ENCODE peak calls at places on chromosomes 1 and 21, in five cellular contexts. B is CD8-positive, alpha-beta T cell; O is psoas muscle; Z is gastrocnemius medialis; X is iPS DF 6.9. T is an unnamed sample.

GRCh38 chr1:201568859-201569294 is 29.9 kb downstream of the NAV1 start:
- DNase-seq in B (no peak), O (no peak), Z (no peak), X (no peak), T (no peak)

GRCh38 chr1:154453577-154454352 is 48.3 kb upstream of the TDRD10 start:
- DNase-seq in B (no peak), O (no peak), Z (no peak), X (no peak), T (no peak)

GRCh38 chr1:216502528-216503162 is 79.4 kb upstream of the USH2A start:
- DNase-seq in B (no peak), O (no peak), Z (no peak), X (peak), T (no peak)

GRCh38 chr21:29105218-29105617 is 25.2 kb upstream of the MAP3K7CL start:
- DNase-seq in B (no peak), O (no peak), Z (no peak), X (no peak), T (no peak)

GRCh38 chr21:18298228-18298627 is 53.6 kb downstream of the CHODL start:
- DNase-seq in B (no peak), O (no peak), Z (no peak), X (peak), T (no peak)

GRCh38 chr1:30191154-30191702 is 532.2 kb downstream of the MATN1 start:
- DNase-seq in B (peak), O (peak), Z (no peak), X (no peak), T (no peak)

GRCh38 chr1:30809514-30810263 is 52.1 kb upstream of the LAPTM5 start:
- DNase-seq in B (no peak), O (no peak), Z (no peak), X (no peak), T (no peak)

GRCh38 chr1:30523055-30524020 is 200.0 kb downstream of the MATN1 start:
- DNase-seq in B (peak), O (peak), Z (peak), X (no peak), T (no peak)

GRCh38 chr1:186094170-186094569 is 280.9 kb downstream of the TPR start:
- DNase-seq in B (no peak), O (no peak), Z (no peak), X (no peak), T (no peak)

GRCh38 chr1:102191723-102192122 is 195.0 kb upstream of the OLFM3 start:
- DNase-seq in B (no peak), O (no peak), Z (no peak), X (peak), T (no peak)

GRCh38 chr1:200198247-200198646 is 170.7 kb downstream of the NR5A2 start:
- DNase-seq in B (no peak), O (no peak), Z (no peak), X (no peak), T (no peak)

GRCh38 chr1:108141604-108142003 is 58.5 kb downstream of the SLC25A24 start:
- DNase-seq in B (no peak), O (no peak), Z (no peak), X (no peak), T (no peak)

GRCh38 chr1:26696191-26696644 is 403 bp downstream of the ARID1A start:
- DNase-seq in B (no peak), O (peak), Z (no peak), X (no peak), T (no peak)

GRCh38 chr21:17775431-17776126 is 43.6 kb downstream of the C21orf91 start:
- DNase-seq in B (peak), O (no peak), Z (no peak), X (no peak), T (no peak)

GRCh38 chr1:231234506-231234905 is 6.5 kb upstream of the GNPAT start:
- DNase-seq in B (no peak), O (no peak), Z (no peak), X (no peak), T (no peak)

GRCh38 chr1:47332779-47333577 is 612 bp upstream of the CMPK1 start:
- DNase-seq in B (no peak), O (peak), Z (no peak), X (no peak), T (no peak)

GRCh38 chr1:51433269-51433971 is 85.6 kb downstream of the EPS15 start:
- DNase-seq in B (no peak), O (no peak), Z (no peak), X (no peak), T (no peak)

GRCh38 chr1:40799351-40799867 is 15.8 kb downstream of the KCNQ4 start:
- DNase-seq in B (no peak), O (no peak), Z (no peak), X (no peak), T (no peak)

GRCh38 chr1:201739054-201739453 is 89.9 kb upstream of the IPO9 start:
- DNase-seq in B (no peak), O (no peak), Z (no peak), X (no peak), T (no peak)

GRCh38 chr1:39572379-39573096 is 4.1 kb downstream of the PABPC4 start:
- DNase-seq in B (no peak), O (no peak), Z (no peak), X (no peak), T (no peak)

DNA sequence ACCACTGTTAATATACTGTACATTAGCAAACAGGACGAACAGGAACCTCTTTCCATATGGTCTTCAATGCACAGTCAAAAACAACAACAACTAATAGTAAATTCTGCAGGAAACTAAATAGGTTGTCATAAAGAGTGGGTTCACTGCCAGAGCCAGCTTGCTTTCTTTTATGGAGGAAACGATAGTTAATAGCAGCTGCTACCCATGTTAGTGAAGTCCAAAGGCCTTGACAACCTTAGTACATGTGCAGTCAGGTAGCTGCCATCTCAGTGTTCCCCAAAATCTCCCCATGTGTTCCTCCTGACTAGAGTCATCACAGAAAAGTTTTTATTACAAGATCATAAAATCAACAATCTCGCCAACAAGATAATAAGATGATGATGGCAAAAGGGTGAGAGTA is 16.6 kb upstream of the ADORA3 start:
- DNase-seq in B (no peak), O (no peak), Z (no peak), X (no peak), T (no peak)
- H3K4me3 ChIP-seq in B (no peak), O (no peak), Z (no peak), X (no peak), T (no peak)

GRCh38 chr1:167679714-167680113 is 42.1 kb upstream of the MPZL1 start:
- DNase-seq in B (no peak), O (no peak), Z (no peak), X (no peak), T (no peak)
- H3K27ac ChIP-seq in B (no peak), O (peak), Z (peak), X (no peak), T (no peak)

DNA sequence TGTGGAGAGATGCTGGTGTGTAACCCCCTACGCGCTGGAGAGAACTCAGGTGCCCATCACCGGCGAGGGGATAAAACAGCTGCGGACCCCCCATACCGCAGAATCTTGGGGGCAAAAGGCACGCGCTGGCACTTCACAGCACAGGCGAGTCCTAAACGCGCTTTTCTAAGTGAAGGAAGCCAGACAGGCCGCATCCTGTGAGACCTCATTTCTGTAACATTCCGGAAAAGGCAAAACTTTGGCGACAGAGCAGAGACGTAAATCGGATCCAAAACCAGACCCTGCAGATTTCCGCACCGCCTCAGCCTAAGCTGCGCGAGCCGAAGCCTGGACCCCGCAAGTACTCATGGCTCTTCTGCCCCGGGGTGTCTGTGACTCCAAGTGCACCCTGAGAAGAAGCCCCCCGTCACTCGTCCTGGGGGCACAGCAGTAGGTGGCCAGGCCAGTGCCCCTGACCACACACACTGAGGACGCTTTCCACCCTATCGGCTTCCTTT is 60.9 kb downstream of the SLX9 start:
- DNase-seq in B (no peak), O (no peak), Z (no peak), X (no peak), T (no peak)
- H3K4me3 ChIP-seq in B (no peak), O (peak), Z (no peak), X (no peak), T (no peak)

DNA sequence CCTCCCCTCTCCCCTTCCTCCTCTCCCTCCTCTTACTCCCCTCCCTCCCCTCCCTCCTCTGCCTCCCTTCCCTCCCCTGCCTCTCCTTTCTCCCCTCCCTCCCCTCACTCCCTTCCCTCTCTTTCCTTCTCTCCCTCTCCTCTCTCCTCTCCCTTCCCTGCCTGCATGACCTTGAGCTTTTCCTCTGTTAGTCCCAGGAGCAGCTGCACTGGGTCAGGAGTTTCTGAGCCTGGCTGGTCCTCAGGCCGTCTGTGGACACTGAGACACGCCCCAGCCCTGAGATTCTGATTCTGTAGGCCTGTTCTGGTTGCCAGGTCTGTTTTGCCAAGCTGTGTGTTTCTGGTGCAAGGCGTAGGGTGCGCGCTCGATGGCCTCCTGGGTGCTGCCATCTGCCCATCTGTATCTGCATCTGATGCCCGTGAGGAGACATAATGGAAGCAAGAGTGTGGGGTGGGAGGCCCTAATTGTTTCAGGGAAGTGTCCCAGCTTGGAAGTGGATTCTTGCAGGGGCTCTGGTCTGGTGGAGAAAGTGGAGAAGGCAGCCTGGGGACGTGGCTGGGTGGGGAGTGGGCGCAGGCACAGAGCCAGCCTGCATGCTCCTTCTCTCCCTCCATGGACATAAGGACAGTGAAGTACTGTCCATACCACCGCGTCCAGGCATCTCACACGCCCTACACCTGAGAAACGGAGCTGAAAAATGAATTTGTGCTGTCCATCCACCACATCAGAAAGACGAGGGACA is 97.2 kb downstream of the WDR4 start:
- DNase-seq in B (no peak), O (no peak), Z (no peak), X (no peak), T (no peak)
- H3K27ac ChIP-seq in B (no peak), O (no peak), Z (peak), X (no peak), T (no peak)

DNA sequence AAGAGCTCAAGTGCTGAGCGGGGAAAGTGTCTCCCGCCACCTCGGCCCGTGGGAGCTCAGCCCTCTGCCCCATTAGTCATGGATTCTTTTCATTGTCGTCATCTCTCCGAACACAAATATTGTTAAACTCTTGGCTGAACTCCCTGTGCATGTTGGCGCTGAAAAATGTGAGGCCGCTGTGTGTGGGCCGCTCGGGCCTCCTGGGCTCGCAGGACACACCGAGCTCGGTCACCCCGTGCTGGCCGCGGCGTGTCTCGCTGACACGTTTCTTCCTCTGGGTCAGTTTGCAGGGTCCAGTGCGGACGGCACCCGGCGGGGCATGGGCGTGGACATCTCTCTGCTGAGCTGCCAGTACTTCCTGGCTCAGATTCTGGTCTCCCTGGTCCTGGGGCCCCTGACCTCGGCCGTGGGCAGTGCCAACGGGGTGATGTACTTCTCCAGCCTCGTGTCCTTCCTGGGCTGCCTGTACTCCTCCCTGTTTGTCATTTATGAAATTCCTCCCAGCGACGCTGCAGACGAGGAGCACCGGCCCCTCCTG is 25.6 kb downstream of the SLC45A1 start:
- DNase-seq in B (no peak), O (peak), Z (peak), X (no peak), T (no peak)
- H3K4me3 ChIP-seq in B (no peak), O (peak), Z (peak), X (no peak), T (no peak)

T was measured in dorsolateral prefrontal cortex.